ENCODE peak calls at places on chromosomes 12 and 14, in four cellular contexts. F, W, C and A are unnamed samples.

GRCh38 chr14:69259176-69259530 is 805 bp upstream of the GALNT16 start:
- DNase-seq in F (no peak), C (no peak), W (no peak), A (no peak)

GRCh38 chr12:52191841-52192791 is at the start of gene KRT80:
- DNase-seq in C (peak; percentile 98), W (peak; percentile 97), F (no peak), A (peak; percentile 96)

GRCh38 chr14:20624495-20625070 is 16.9 kb downstream of the OR6S1 start:
- DNase-seq in C (no peak), W (peak; percentile 64), F (peak; percentile 40), A (peak; percentile 65)

GRCh38 chr12:45655186-45655585 is 74.3 kb upstream of the ARID2 start:
- DNase-seq in C (no peak), W (peak; percentile 16), F (peak; percentile 65), A (peak; percentile 29)

GRCh38 chr14:104680806-104681688 is 8.4 kb upstream of the INF2 start:
- DNase-seq in C (peak; percentile 81), F (no peak), W (peak; percentile 87), A (peak; percentile 74)

GRCh38 chr12:94987806-94988205 is 15.7 kb downstream of the NDUFA12 start:
- DNase-seq in W (no peak), F (peak; percentile 49), C (no peak), A (no peak)

GRCh38 chr12:14399871-14400270 is 34.4 kb downstream of the ATF7IP start:
- DNase-seq in W (no peak), C (no peak), F (no peak), A (peak; percentile 39)

GRCh38 chr12:2447861-2448260 is 346.9 kb upstream of the FKBP4 start:
- DNase-seq in F (no peak), C (no peak), W (no peak), A (no peak)

GRCh38 chr14:94582851-94583250 is 1.6 kb downstream of the SERPINA5 start:
- DNase-seq in F (no peak), W (no peak), C (no peak), A (no peak)

GRCh38 chr14:94685166-94685581 is 73.0 kb downstream of the SERPINA3 start:
- DNase-seq in C (no peak), F (no peak), W (no peak), A (no peak)

GRCh38 chr12:76542908-76543307 is 16.7 kb downstream of the OSBPL8 start:
- DNase-seq in W (no peak), C (no peak), F (no peak), A (no peak)

GRCh38 chr14:87869619-87870583 is 123.1 kb downstream of the GALC start:
- DNase-seq in C (no peak), F (no peak), W (no peak), A (no peak)

GRCh38 chr12:8127138-8127537 is 3.7 kb downstream of the CLEC4A start:
- DNase-seq in W (no peak), C (no peak), F (peak; percentile 39), A (no peak)

GRCh38 chr12:49973361-49973830 is 649 bp downstream of the AQP6 start:
- DNase-seq in F (no peak), C (no peak), W (no peak), A (no peak)

GRCh38 chr12:80625901-80626300 is 81.5 kb upstream of the MYF6 start:
- DNase-seq in W (no peak), C (no peak), F (no peak), A (no peak)

GRCh38 chr14:51865953-51866747 is 5.7 kb downstream of the GNG2 start:
- DNase-seq in F (peak; percentile 51), W (no peak), C (no peak), A (no peak)

GRCh38 chr12:95204141-95204866 is 13.0 kb downstream of the FGD6 start:
- DNase-seq in F (no peak), W (peak; percentile 32), C (peak; percentile 86), A (peak; percentile 94)

GRCh38 chr12:57518920-57519757 is 1.2 kb downstream of the DDIT3 start:
- DNase-seq in W (peak; percentile 70), F (no peak), C (peak; percentile 86), A (peak; percentile 48)

DNA sequence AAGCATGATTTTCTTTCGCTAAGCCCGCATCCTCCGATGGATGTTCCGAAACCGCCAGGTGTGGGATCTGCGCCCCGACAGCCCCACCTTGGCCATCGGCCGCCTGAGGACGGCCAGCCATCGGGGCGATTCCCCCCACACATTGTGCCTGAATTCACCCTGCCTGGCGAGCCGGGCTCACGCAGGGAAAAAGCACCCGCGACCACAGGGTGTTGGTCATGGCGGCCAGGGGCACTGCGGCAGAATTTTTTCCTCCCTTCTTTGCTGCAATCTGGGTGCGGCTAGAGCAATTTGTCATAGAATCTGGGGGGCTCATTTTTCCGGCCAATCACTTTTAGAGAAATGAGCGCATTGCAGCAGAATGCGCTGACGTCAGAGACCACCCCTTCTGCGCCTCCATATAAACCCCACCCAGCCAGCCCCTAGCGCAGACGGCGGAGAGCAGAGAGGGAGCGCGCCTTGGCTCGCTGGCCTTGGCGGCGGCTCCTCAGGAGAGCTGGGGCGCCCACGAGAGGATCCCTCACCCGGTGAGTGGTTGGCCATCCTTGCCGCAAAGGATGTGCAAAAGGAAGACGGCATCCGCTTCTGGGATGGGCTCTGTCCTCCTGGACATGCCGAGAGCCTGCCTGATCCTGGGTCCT is at the start of gene MEG3:
- DNase-seq in F (no peak), C (peak; percentile 68), W (peak; percentile 51), A (peak; percentile 76)
- H3K27ac ChIP-seq in F (no peak within 1 kb of the TSS), C (peak within 1 kb of the TSS; percentile 86), W (peak within 1 kb of the TSS; percentile 51), A (peak within 1 kb of the TSS; percentile 77)

DNA sequence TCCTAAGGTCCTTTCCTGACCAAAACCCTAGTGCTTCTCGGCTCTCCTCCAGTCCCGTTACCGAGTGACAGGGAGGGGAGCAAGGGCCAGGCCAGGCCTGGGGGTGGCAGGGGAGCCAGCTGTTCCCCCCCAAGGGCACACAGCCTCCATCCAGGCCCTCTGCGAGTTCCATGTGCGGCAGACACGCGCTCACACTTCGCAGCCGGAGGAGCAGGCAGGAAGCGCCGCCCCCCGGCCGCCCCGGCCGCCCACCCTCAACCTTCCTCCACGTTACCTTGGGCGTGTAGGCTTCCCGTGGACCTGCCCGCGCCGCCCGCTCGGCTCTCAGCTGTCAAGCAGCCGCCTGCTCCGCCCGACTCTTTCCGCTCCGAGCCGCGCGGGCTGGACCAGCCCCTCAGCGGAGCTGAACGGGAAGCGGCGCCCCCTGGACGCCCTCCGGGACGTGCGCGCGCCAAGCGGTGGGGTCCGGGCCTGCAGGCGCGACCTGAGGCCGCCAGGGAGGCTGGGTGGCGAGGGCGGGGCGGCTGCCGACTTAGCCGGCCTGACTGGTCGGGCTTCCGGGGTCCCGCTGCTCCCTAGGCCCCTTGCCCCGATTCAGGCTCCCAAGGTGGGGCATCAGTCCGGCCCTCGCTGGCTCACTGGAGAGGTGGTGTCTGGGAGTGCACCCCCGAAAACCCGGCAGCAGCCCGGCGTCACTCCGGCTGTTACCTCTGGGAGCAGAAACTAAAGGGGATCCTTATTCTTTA is at the start of gene CRACR2A:
- DNase-seq in W (peak; percentile 65), C (peak; percentile 57), F (peak; percentile 81), A (peak; percentile 48)
- H3K27ac ChIP-seq in W (peak within 1 kb of the TSS; percentile 67), C (no peak within 1 kb of the TSS), F (peak within 1 kb of the TSS; percentile 89), A (peak within 1 kb of the TSS; percentile 73)

GRCh38 chr14:28766505-28767238 is at the start of gene FOXG1:
- DNase-seq in C (no peak), F (no peak), W (no peak), A (no peak)

GRCh38 chr14:28768549-28768870 is 1.9 kb downstream of the FOXG1 start:
- DNase-seq in F (no peak), C (no peak), W (no peak), A (no peak)

GRCh38 chr14:28765907-28766504 is 581 bp upstream of the FOXG1 start:
- DNase-seq in C (no peak), W (no peak), F (no peak), A (no peak)

GRCh38 chr14:28767851-28768548 is 1.4 kb downstream of the FOXG1 start:
- DNase-seq in C (no peak), F (no peak), W (no peak), A (no peak)

GRCh38 chr14:28767239-28767850 is 758 bp downstream of the FOXG1 start:
- DNase-seq in W (no peak), C (no peak), F (no peak), A (no peak)
- H3K27ac ChIP-seq in W (no peak overlapping the region), C (no peak overlapping the region), F (no peak overlapping the region), A (no peak overlapping the region)

DNA sequence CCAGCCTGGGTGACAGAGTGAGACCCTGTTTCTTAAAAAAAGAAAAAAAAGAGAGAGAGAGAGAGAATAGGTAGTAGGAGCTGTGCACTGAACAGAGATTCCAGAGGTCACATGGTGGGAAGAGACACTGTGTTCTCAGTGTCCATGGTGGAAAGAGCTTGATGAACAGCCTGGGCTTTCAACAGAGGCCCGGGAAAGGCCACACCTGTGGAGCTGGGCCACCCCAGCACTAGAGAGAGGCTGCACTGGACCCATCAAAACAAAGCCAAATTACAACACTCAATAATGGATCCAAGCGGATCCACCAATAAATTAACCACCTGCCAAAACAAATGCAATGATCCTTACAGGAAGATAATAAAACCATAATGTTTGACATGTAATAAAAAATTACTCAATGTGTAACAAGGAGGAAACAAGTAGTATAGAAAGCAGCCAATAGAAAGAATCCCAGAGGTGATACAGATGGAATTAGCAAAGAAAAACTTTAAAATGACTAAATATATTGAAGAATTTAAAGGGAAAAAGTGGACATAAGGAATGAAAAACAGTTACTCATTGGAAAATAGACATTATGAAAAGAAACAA is 44.8 kb upstream of the BCL2L14 start:
- DNase-seq in C (peak; percentile 8), W (no peak), F (no peak), A (no peak)
- H3K27ac ChIP-seq in C (no peak overlapping the region), W (no peak overlapping the region), F (peak overlapping the region; percentile 34), A (no peak overlapping the region)

GRCh38 chr12:47779301-47779942 is 6.4 kb downstream of the SLC48A1 start:
- DNase-seq in F (peak; percentile 86), C (peak; percentile 85), W (peak; percentile 87), A (peak; percentile 88)
- H3K27ac ChIP-seq in F (no peak overlapping the region), C (no peak overlapping the region), W (no peak overlapping the region), A (no peak overlapping the region)